ENCODE peak calls at places on chromosomes 6 and 20, in five cellular contexts. K, S, Z, V and Q are unnamed samples.

GRCh38 chr20:59602546-59603080 is 1.7 kb upstream of the PHACTR3 start:
- DNase-seq in K (no peak), S (no peak), Z (no peak), V (no peak), Q (no peak)

GRCh38 chr6:17125407-17125806 is 23.6 kb downstream of the STMND1 start:
- DNase-seq in K (no peak), S (no peak), Z (no peak), V (no peak), Q (no peak)

GRCh38 chr6:37516920-37517405 is 17.3 kb upstream of the CCDC167 start:
- DNase-seq in K (no peak), S (no peak), Z (peak), V (no peak), Q (no peak)

GRCh38 chr6:150373260-150373701 is 4.5 kb downstream of the IYD start:
- DNase-seq in K (no peak), S (no peak), Z (no peak), V (no peak), Q (no peak)

GRCh38 chr6:13523826-13524622 is 36.6 kb upstream of the GFOD1 start:
- DNase-seq in K (no peak), S (no peak), Z (no peak), V (no peak), Q (no peak)

GRCh38 chr6:71383476-71383875 is 94.9 kb downstream of the OGFRL1 start:
- DNase-seq in K (no peak), S (no peak), Z (no peak), V (no peak), Q (no peak)

GRCh38 chr6:116945809-116946208 is 68.8 kb downstream of the RFX6 start:
- DNase-seq in K (no peak), S (peak), Z (no peak), V (peak), Q (no peak)

GRCh38 chr6:36368921-36369880 is 18.3 kb downstream of the ETV7 start:
- DNase-seq in K (no peak), S (peak), Z (peak), V (no peak), Q (no peak)

GRCh38 chr20:6053776-6054688 is at the start of gene LRRN4:
- DNase-seq in K (no peak), S (no peak), Z (peak), V (peak), Q (no peak)

GRCh38 chr20:63096681-63097335 is 90.0 kb upstream of the BHLHE23 start:
- DNase-seq in K (peak), S (no peak), Z (no peak), V (no peak), Q (no peak)

GRCh38 chr20:36499723-36500501 is 41.4 kb upstream of the MYL9 start:
- DNase-seq in K (no peak), S (no peak), Z (no peak), V (no peak), Q (no peak)

GRCh38 chr20:41175727-41176330 is 38.5 kb downstream of the PLCG1 start:
- DNase-seq in K (no peak), S (no peak), Z (no peak), V (no peak), Q (no peak)